ENCODE peak calls at places on chromosomes 5 and 9, in five cellular contexts. X is GM10248, N is dorsolateral prefrontal cortex, R is hepatocyte, G is mucosa of descending colon. J is an unnamed sample.

GRCh38 chr5:22431406-22431805 is 421.7 kb downstream of the CDH12 start:
- DNase-seq in X (no peak), N (no peak), R (no peak), G (no peak), J (no peak)

GRCh38 chr5:90894866-90895420 is 336.3 kb downstream of the ADGRV1 start:
- DNase-seq in X (no peak), N (no peak), R (no peak), G (no peak), J (no peak)

GRCh38 chr5:81601912-81602311 is 149.0 kb downstream of the SSBP2 start:
- DNase-seq in X (no peak), N (no peak), R (no peak), G (no peak), J (no peak)

GRCh38 chr9:76553680-76554079 is 94.7 kb downstream of the GCNT1 start:
- DNase-seq in X (no peak), N (no peak), R (no peak), G (no peak), J (no peak)

GRCh38 chr9:90251311-90251710 is 391.3 kb downstream of the DIRAS2 start:
- DNase-seq in X (no peak), N (no peak), R (no peak), G (no peak), J (no peak)

GRCh38 chr9:19229725-19230355 is 653 bp upstream of the DENND4C start:
- DNase-seq in X (no peak), N (peak; percentile 60), R (no peak), G (peak; percentile 89), J (no peak)

GRCh38 chr5:151585970-151586369 is 5.2 kb downstream of the FAT2 start:
- DNase-seq in X (no peak), N (no peak), R (no peak), G (no peak), J (no peak)

GRCh38 chr5:148924817-148925216 is 98.4 kb downstream of the ADRB2 start:
- DNase-seq in X (no peak), N (no peak), R (no peak), G (peak; percentile 45), J (peak; percentile 78)

GRCh38 chr5:45060686-45061085 is 251.9 kb downstream of the MRPS30 start:
- DNase-seq in X (no peak), N (no peak), R (no peak), G (no peak), J (no peak)

GRCh38 chr5:75716715-75717081 is 539 bp downstream of the POC5 start:
- DNase-seq in X (no peak), N (no peak), R (no peak), G (peak; percentile 33), J (peak; percentile 24)

GRCh38 chr5:122077451-122078115 is 476 bp downstream of the LOX start:
- DNase-seq in X (peak; percentile 22), N (no peak), R (peak; percentile 46), G (peak; percentile 38), J (peak; percentile 46)

DNA sequence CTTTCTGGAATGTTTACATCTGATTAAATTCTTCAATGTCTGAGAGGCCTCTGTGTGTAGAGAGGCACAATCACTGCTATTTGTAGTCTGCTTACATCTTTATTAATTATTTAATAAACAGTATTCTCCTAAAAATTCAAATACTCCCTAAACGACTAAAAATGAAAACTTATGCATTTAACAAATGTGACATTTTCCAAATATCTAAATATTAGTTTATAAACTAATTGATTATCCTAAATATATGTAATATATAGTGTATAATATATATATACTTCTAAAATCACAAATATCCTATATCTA is 57.7 kb upstream of the ZBED3 start:
- DNase-seq in X (no peak), N (no peak), R (no peak), G (no peak), J (no peak)
- TF ChIP-seq CTCF in X (no peak), N (no peak), R (no peak), G (no peak), J (no peak)

GRCh38 chr5:7244977-7245376 is 151.0 kb upstream of the ADCY2 start:
- DNase-seq in X (no peak), N (no peak), R (no peak), G (no peak), J (no peak)

GRCh38 chr5:7244208-7244607 is 151.7 kb upstream of the ADCY2 start:
- DNase-seq in X (no peak), N (no peak), R (no peak), G (no peak), J (no peak)

GRCh38 chr5:7250004-7250403 is 145.9 kb upstream of the ADCY2 start:
- DNase-seq in X (no peak), N (no peak), R (no peak), G (no peak), J (no peak)

GRCh38 chr5:7245401-7245800 is 150.5 kb upstream of the ADCY2 start:
- DNase-seq in X (no peak), N (no peak), R (no peak), G (no peak), J (no peak)

GRCh38 chr5:7246312-7246711 is 149.6 kb upstream of the ADCY2 start:
- DNase-seq in X (no peak), N (no peak), R (no peak), G (no peak), J (no peak)
- TF ChIP-seq CTCF in X (no peak), N (no peak), R (no peak), G (no peak), J (no peak)

DNA sequence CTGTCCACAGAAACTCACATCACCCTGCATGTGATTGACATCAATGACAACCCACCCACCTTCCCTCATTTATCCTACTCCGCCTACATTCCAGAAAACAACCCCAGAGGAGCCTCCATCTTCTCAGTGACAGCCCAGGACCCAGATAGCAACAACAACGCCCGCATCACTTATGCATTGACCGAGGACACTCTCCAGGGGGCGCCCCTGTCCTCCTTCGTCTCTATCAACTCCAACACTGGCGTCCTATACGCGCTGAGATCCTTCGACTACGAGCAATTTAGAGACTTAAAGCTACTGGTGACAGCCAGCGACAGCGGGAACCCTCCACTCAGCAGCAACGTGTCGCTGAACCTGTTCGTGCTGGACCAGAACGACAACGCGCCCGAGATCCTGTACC is 1.7 kb downstream of the PCDHGA3 start:
- DNase-seq in X (no peak), N (no peak), R (no peak), G (no peak), J (no peak)
- TF ChIP-seq CTCF in X (no peak), N (no peak), R (no peak), G (no peak), J (no peak)

GRCh38 chr5:16679198-16679597 is 62.4 kb upstream of the RETREG1 start:
- DNase-seq in X (no peak), N (no peak), R (no peak), G (no peak), J (no peak)

GRCh38 chr5:16681761-16682335 is 65.1 kb upstream of the RETREG1 start:
- DNase-seq in X (no peak), N (no peak), R (no peak), G (no peak), J (no peak)

GRCh38 chr5:16675747-16676255 is 59.0 kb upstream of the RETREG1 start:
- DNase-seq in X (no peak), N (no peak), R (no peak), G (no peak), J (no peak)

GRCh38 chr5:16674750-16675149 is 58.0 kb upstream of the RETREG1 start:
- DNase-seq in X (no peak), N (no peak), R (no peak), G (no peak), J (no peak)

GRCh38 chr5:16679863-16680262 is 63.1 kb upstream of the RETREG1 start:
- DNase-seq in X (no peak), N (no peak), R (no peak), G (no peak), J (peak; percentile 20)
- TF ChIP-seq CTCF in X (no peak), N (no peak), R (peak; percentile 3), G (no peak), J (no peak)

GRCh38 chr9:117164512-117164911 is 250.3 kb downstream of the ASTN2 start:
- DNase-seq in X (no peak), N (no peak), R (no peak), G (no peak), J (no peak)

GRCh38 chr9:117170567-117170966 is 244.3 kb downstream of the ASTN2 start:
- DNase-seq in X (no peak), N (no peak), R (no peak), G (no peak), J (no peak)

DNA sequence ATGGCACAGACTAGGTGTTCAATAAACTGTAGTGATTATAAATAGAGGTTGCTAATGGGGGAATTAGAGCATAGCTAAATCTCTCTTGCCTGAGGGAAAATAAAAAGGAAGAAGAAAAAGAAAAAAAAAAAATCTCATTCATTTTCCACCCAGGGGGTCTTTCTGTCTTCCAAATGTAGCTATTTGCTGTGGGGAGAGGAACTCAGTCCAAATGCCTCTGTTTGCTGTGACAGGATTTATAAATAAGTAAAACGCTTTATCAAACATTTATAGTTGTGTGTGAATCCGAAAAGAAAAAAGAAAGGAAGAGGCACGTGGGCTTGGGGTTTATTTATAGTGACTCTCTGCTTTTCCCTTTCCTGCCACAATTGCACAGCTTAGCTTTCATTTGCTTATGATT is 245.8 kb downstream of the ASTN2 start:
- DNase-seq in X (no peak), N (no peak), R (no peak), G (no peak), J (no peak)
- TF ChIP-seq CTCF in X (no peak), N (no peak), R (no peak), G (no peak), J (no peak)

GRCh38 chr5:10034008-10034407 is 215.7 kb downstream of the ATPSCKMT start:
- DNase-seq in X (no peak), N (no peak), R (peak; percentile 13), G (no peak), J (no peak)

GRCh38 chr5:10036136-10036535 is 213.6 kb downstream of the ATPSCKMT start:
- DNase-seq in X (no peak), N (no peak), R (no peak), G (no peak), J (no peak)

GRCh38 chr5:10031817-10032216 is 217.9 kb downstream of the ATPSCKMT start:
- DNase-seq in X (no peak), N (no peak), R (no peak), G (no peak), J (no peak)

GRCh38 chr5:10030219-10030831 is 219.4 kb downstream of the ATPSCKMT start:
- DNase-seq in X (no peak), N (no peak), R (peak; percentile 39), G (no peak), J (peak; percentile 58)
- TF ChIP-seq CTCF in X (peak; percentile 21), N (no peak), R (peak; percentile 44), G (no peak), J (peak; percentile 14)

J was measured in Calu3.